ENCODE peak calls at places on chromosomes 3 and 15, in six cellular contexts. One of them, this sample, is unnamed.

GRCh38 chr3:4997946-4998345 is 18.7 kb downstream of the BHLHE40 start:
- DNase-seq in AG10803: no peak
- DNase-seq in mesenchymal stem cell: no peak
- DNase-seq in GM20000: no peak
- DNase-seq in iPS DF 6.9: no peak
- DNase-seq in cardiac muscle cell: no peak
- DNase-seq in this sample: no peak

GRCh38 chr3:180594631-180595348 is 7.2 kb upstream of the TTC14 start:
- DNase-seq in AG10803: peak; percentile 51
- DNase-seq in mesenchymal stem cell: peak; percentile 39
- DNase-seq in GM20000: peak; percentile 29
- DNase-seq in iPS DF 6.9: no peak
- DNase-seq in cardiac muscle cell: peak; percentile 36
- DNase-seq in this sample: peak; percentile 83

GRCh38 chr3:141979050-141979671 is 102.7 kb downstream of the ATP1B3 start:
- DNase-seq in AG10803: peak; percentile 84
- DNase-seq in mesenchymal stem cell: peak; percentile 80
- DNase-seq in GM20000: no peak
- DNase-seq in iPS DF 6.9: no peak
- DNase-seq in cardiac muscle cell: peak; percentile 86
- DNase-seq in this sample: no peak

GRCh38 chr3:128400683-128401082 is 66.0 kb downstream of the DNAJB8 start:
- DNase-seq in AG10803: no peak
- DNase-seq in mesenchymal stem cell: no peak
- DNase-seq in GM20000: no peak
- DNase-seq in iPS DF 6.9: no peak
- DNase-seq in cardiac muscle cell: no peak
- DNase-seq in this sample: no peak

GRCh38 chr3:66827726-66828125 is 170.4 kb upstream of the KBTBD8 start:
- DNase-seq in AG10803: no peak
- DNase-seq in mesenchymal stem cell: no peak
- DNase-seq in GM20000: no peak
- DNase-seq in iPS DF 6.9: no peak
- DNase-seq in cardiac muscle cell: no peak
- DNase-seq in this sample: no peak

GRCh38 chr3:42696356-42697301 is 6.0 kb downstream of the HHATL start:
- DNase-seq in AG10803: no peak
- DNase-seq in mesenchymal stem cell: no peak
- DNase-seq in GM20000: no peak
- DNase-seq in iPS DF 6.9: no peak
- DNase-seq in cardiac muscle cell: no peak
- DNase-seq in this sample: no peak

GRCh38 chr3:10015476-10015904 is 10.7 kb upstream of the FANCD2 start:
- DNase-seq in AG10803: peak; percentile 98
- DNase-seq in mesenchymal stem cell: peak; percentile 99
- DNase-seq in GM20000: no peak
- DNase-seq in iPS DF 6.9: no peak
- DNase-seq in cardiac muscle cell: peak; percentile 99
- DNase-seq in this sample: no peak

GRCh38 chr15:62928242-62928995 is 114.1 kb upstream of the TPM1 start:
- DNase-seq in AG10803: peak; percentile 97
- DNase-seq in mesenchymal stem cell: peak; percentile 98
- DNase-seq in GM20000: no peak
- DNase-seq in iPS DF 6.9: no peak
- DNase-seq in cardiac muscle cell: peak; percentile 93
- DNase-seq in this sample: no peak

GRCh38 chr3:159929894-159930235 is 58.8 kb upstream of the IL12A start:
- DNase-seq in AG10803: no peak
- DNase-seq in mesenchymal stem cell: no peak
- DNase-seq in GM20000: no peak
- DNase-seq in iPS DF 6.9: no peak
- DNase-seq in cardiac muscle cell: no peak
- DNase-seq in this sample: no peak

GRCh38 chr3:18987070-18987469 is 161.2 kb upstream of the KCNH8 start:
- DNase-seq in AG10803: no peak
- DNase-seq in mesenchymal stem cell: no peak
- DNase-seq in GM20000: no peak
- DNase-seq in iPS DF 6.9: no peak
- DNase-seq in cardiac muscle cell: no peak
- DNase-seq in this sample: no peak

GRCh38 chr3:25563601-25564000 is 101.1 kb downstream of the TOP2B start:
- DNase-seq in AG10803: no peak
- DNase-seq in mesenchymal stem cell: no peak
- DNase-seq in GM20000: no peak
- DNase-seq in iPS DF 6.9: no peak
- DNase-seq in cardiac muscle cell: peak; percentile 50
- DNase-seq in this sample: no peak

GRCh38 chr15:49718846-49719245 is 98.0 kb downstream of the DTWD1 start:
- DNase-seq in AG10803: no peak
- DNase-seq in mesenchymal stem cell: no peak
- DNase-seq in GM20000: no peak
- DNase-seq in iPS DF 6.9: peak; percentile 5
- DNase-seq in cardiac muscle cell: no peak
- DNase-seq in this sample: no peak

GRCh38 chr15:99438222-99438592 is 127.6 kb upstream of the MEF2A start:
- DNase-seq in AG10803: no peak
- DNase-seq in mesenchymal stem cell: no peak
- DNase-seq in GM20000: no peak
- DNase-seq in iPS DF 6.9: no peak
- DNase-seq in cardiac muscle cell: no peak
- DNase-seq in this sample: no peak

GRCh38 chr15:71411538-71412482 is 296.5 kb downstream of the THSD4 start:
- DNase-seq in AG10803: peak; percentile 28
- DNase-seq in mesenchymal stem cell: peak; percentile 10
- DNase-seq in GM20000: no peak
- DNase-seq in iPS DF 6.9: no peak
- DNase-seq in cardiac muscle cell: peak; percentile 42
- DNase-seq in this sample: peak; percentile 43